ENCODE peak calls at places on chromosome 12, in seven cellular contexts. B is left lung, Q is PC-9, Y is Peyer's patch, S is uterus, L is right cardiac atrium, R is gastrocnemius medialis. N is an unnamed sample.
A peak's percentile ranks its signal among the peaks of the same experiment; 100 is the strongest.

GRCh38 chr12:54840293-54840692 is 14.0 kb upstream of the MUCL1 start:
- DNase-seq in Y (no peak), L (no peak), B (no peak), R (no peak), Q (no peak), S (no peak), N (no peak)

GRCh38 chr12:25728196-25728595 is 175.1 kb upstream of the LMNTD1 start:
- DNase-seq in R (no peak), B (no peak), L (no peak), S (no peak), Y (no peak), Q (no peak), N (no peak)

GRCh38 chr12:52203126-52203921 is 11.5 kb upstream of the KRT80 start:
- DNase-seq in R (no peak), B (peak; percentile 84), S (no peak), L (peak; percentile 75), Q (peak; percentile 77), Y (no peak), N (peak; percentile 83)

GRCh38 chr12:27387473-27387872 is 54.8 kb downstream of the BMAL2 start:
- DNase-seq in S (no peak), L (no peak), R (no peak), B (no peak), Y (no peak), Q (no peak), N (no peak)

GRCh38 chr12:121214855-121215745 is 5.2 kb downstream of the P2RX4 start:
- DNase-seq in Y (no peak), R (no peak), L (peak; percentile 32), B (peak; percentile 18), Q (peak; percentile 94), S (no peak), N (peak; percentile 97)

GRCh38 chr12:132271755-132272092 is 57.7 kb downstream of the GALNT9 start:
- DNase-seq in Q (no peak), B (peak; percentile 79), R (no peak), Y (no peak), S (no peak), L (no peak), N (no peak)

GRCh38 chr12:108119126-108119973 is 9.7 kb upstream of the WSCD2 start:
- DNase-seq in B (no peak), S (no peak), R (no peak), L (no peak), Q (no peak), Y (peak; percentile 39), N (peak; percentile 22)

GRCh38 chr12:53068811-53069585 is 10.2 kb downstream of the SPRYD3 start:
- DNase-seq in R (no peak), S (no peak), Y (no peak), L (peak; percentile 52), B (no peak), Q (no peak), N (no peak)

GRCh38 chr12:2668816-2669215 is 126.0 kb upstream of the FKBP4 start:
- DNase-seq in Y (no peak), R (no peak), S (peak; percentile 9), Q (no peak), B (no peak), L (no peak), N (no peak)

GRCh38 chr12:123115409-123116111 is 35.3 kb downstream of the PITPNM2 start:
- DNase-seq in Q (no peak), Y (peak; percentile 63), L (peak; percentile 78), S (peak; percentile 78), B (no peak), R (peak; percentile 38), N (no peak)

GRCh38 chr12:71594214-71594948 is 69.3 kb downstream of the ZFC3H1 start:
- DNase-seq in S (no peak), L (no peak), R (no peak), Y (no peak), Q (no peak), B (no peak), N (peak; percentile 44)

GRCh38 chr12:116954700-116955381 is 44.1 kb downstream of the FBXW8 start:
- DNase-seq in B (no peak), Q (no peak), L (peak; percentile 89), Y (no peak), R (no peak), S (no peak), N (no peak)

GRCh38 chr12:124923906-124924734 is 9.7 kb upstream of the UBC start:
- DNase-seq in L (no peak), R (no peak), B (no peak), Y (no peak), Q (peak; percentile 91), S (no peak), N (no peak)

GRCh38 chr12:119681953-119682352 is 14.0 kb downstream of the PRKAB1 start:
- DNase-seq in Q (peak; percentile 34), B (no peak), Y (no peak), L (no peak), R (no peak), S (no peak), N (no peak)

GRCh38 chr12:126976574-126976973 is 1290.4 kb upstream of the TMEM132C start:
- DNase-seq in R (no peak), Q (no peak), Y (no peak), L (no peak), S (no peak), B (no peak), N (no peak)

GRCh38 chr12:116171549-116171948 is 105.9 kb downstream of the MED13L start:
- DNase-seq in S (no peak), Q (no peak), B (no peak), L (no peak), Y (no peak), R (no peak), N (no peak)

GRCh38 chr12:121579981-121580868 is 598 bp downstream of the KDM2B start:
- DNase-seq in B (peak; percentile 92), L (peak; percentile 89), S (peak; percentile 64), Y (peak; percentile 90), Q (no peak), R (peak; percentile 59), N (peak; percentile 64)

GRCh38 chr12:120822832-120823503 is 81.2 kb downstream of the SPPL3 start:
- DNase-seq in Y (no peak), S (no peak), L (no peak), Q (no peak), R (no peak), B (no peak), N (no peak)

GRCh38 chr12:19882418-19882817 is 443.1 kb downstream of the AEBP2 start:
- DNase-seq in Y (no peak), B (no peak), Q (no peak), R (no peak), L (no peak), S (peak; percentile 30), N (no peak)

GRCh38 chr12:109433618-109434017 is 43.5 kb downstream of the KCTD10 start:
- DNase-seq in Q (no peak), S (no peak), B (no peak), L (no peak), R (no peak), Y (no peak), N (no peak)

GRCh38 chr12:48001426-48002178 is 2.7 kb downstream of the COL2A1 start:
- DNase-seq in B (peak; percentile 83), Q (no peak), Y (no peak), R (no peak), L (peak; percentile 81), S (no peak), N (peak; percentile 51)

GRCh38 chr12:49552014-49552413 is 13.2 kb downstream of the KCNH3 start:
- DNase-seq in L (no peak), B (peak; percentile 32), Y (no peak), R (peak; percentile 60), S (no peak), Q (no peak), N (peak; percentile 30)

GRCh38 chr12:49548822-49549648 is 10.2 kb downstream of the KCNH3 start:
- DNase-seq in Q (no peak), S (no peak), Y (peak; percentile 27), L (peak; percentile 83), R (no peak), B (peak; percentile 85), N (no peak)

GRCh38 chr12:49548481-49548821 is 9.6 kb downstream of the KCNH3 start:
- DNase-seq in B (peak; percentile 28), L (no peak), R (no peak), S (no peak), Y (no peak), Q (no peak), N (no peak)

GRCh38 chr12:49550853-49551252 is 12.0 kb downstream of the KCNH3 start:
- DNase-seq in S (no peak), Y (no peak), L (no peak), B (peak; percentile 31), Q (no peak), R (no peak), N (no peak)

GRCh38 chr12:49549735-49550710 is 11.2 kb downstream of the KCNH3 start:
- DNase-seq in Q (no peak), R (no peak), Y (no peak), L (no peak), B (peak; percentile 68), S (no peak), N (no peak)
- H3K4me1 ChIP-seq in Q (no peaks in the 10 kb centered on the region), R (peaks cover 22% of the 10 kb centered on the region), Y (no peaks in the 10 kb centered on the region), L (peaks cover 4% of the 10 kb centered on the region), B (peaks cover 15% of the 10 kb centered on the region), S (no peaks in the 10 kb centered on the region), N (no peaks in the 10 kb centered on the region)

GRCh38 chr12:106780010-106780625 is 5.6 kb downstream of the RIC8B start:
- DNase-seq in B (no peak), Q (peak; percentile 92), L (no peak), S (no peak), R (no peak), Y (no peak), N (peak; percentile 65)
- H3K4me1 ChIP-seq in B (peaks cover 15% of the 10 kb centered on the region), Q (peaks cover 38% of the 10 kb centered on the region), L (peaks cover 3% of the 10 kb centered on the region), S (no peaks in the 10 kb centered on the region), R (peaks cover 52% of the 10 kb centered on the region), Y (no peaks in the 10 kb centered on the region), N (peaks cover 3% of the 10 kb centered on the region)

DNA sequence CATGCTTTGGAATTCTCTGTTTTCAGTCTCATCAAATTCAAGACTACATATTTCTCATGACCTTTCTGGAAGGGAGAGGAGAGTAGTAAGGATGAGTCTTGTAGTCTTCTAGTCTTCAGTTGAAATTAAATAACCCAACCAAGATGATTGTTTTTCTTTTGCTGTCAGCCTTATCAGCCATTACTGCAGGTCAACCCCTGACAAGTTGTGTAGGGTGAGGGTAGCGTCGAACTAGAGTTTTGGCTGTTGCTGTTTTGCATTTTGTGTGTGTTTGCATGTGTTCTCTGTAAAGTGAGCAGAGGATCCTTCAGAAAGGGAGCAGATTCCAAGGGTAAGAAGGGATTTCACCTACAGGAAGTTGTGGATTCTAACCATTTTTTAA is 28.4 kb downstream of the DIP2B start:
- DNase-seq in Q (no peak), L (no peak), R (no peak), Y (no peak), S (no peak), B (no peak), N (no peak)
- H3K4me1 ChIP-seq in Q (peaks cover 85% of the 10 kb centered on the region), L (peaks cover 8% of the 10 kb centered on the region), R (peaks cover 22% of the 10 kb centered on the region), Y (peaks cover 3% of the 10 kb centered on the region), S (no peaks in the 10 kb centered on the region), B (peaks cover 59% of the 10 kb centered on the region), N (peaks cover 16% of the 10 kb centered on the region)

DNA sequence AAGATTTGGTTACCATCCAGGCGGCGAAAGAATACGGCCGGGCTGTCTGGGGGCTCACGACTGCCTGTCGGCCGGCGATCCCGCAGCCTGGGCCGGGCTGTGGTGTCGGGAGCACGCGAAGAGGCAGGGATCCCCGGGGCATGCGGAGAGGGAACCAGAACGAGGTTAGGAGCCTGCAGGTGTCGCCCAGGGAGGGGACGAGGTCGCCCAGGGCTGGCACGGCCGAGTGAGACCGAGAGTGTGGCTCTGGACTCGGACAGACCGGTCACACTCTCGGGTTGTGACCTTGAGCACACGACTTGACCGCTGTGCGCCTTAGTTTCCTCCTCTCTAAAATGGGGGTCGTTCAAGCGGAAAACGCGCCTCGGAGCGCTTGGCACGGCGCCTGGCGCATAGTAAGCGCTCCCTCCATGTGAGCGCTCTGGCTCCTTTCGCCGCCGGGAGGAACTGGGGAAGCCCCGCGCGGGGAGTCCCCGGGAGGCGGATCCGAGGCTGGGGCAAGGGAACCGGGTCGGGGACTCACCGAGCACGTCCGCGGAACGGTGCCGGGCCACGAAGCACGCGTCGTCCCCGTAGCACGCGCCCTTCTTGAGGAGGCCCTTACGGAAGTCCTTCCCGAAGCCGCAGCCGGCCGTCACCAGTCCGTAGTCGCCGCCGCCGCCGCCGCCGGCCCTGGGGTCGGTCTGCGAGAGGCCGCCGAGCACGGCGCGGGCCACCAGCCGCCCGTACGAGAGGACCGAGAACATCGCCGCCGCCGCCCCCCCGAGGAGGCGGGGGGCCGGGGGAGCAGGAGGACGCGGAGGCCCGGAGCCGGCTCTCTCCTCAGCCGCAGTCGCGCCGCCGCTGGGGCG is 607 bp downstream of the PPTC7 start:
- DNase-seq in Y (peak; percentile 67), L (peak; percentile 87), S (peak; percentile 66), R (peak; percentile 61), Q (no peak), B (peak; percentile 95), N (peak; percentile 57)
- H3K4me1 ChIP-seq in Y (peaks cover 30% of the 10 kb centered on the region), L (peaks cover 13% of the 10 kb centered on the region), S (no peaks in the 10 kb centered on the region), R (peaks cover 67% of the 10 kb centered on the region), Q (peaks cover 76% of the 10 kb centered on the region), B (peaks cover 76% of the 10 kb centered on the region), N (peaks cover 11% of the 10 kb centered on the region)